ENCODE peak calls at places on chromosomes 5 and 9, in eight cellular contexts. C is HepG2, S is lower lobe of right lung, L is stomach, T is NB4, I is astrocyte of the spinal cord, V is GM12865, W is vagina. B is an unnamed sample.
A peak's percentile ranks its signal among the peaks of the same experiment; 100 is the strongest.

GRCh38 chr5:68277427-68277826 is 61.9 kb downstream of the PIK3R1 start:
- DNase-seq in C (no peak), S (no peak), L (no peak), T (no peak), I (peak; percentile 78), V (no peak), W (no peak), B (no peak)

GRCh38 chr5:96049398-96050272 is 88.0 kb upstream of the ELL2 start:
- DNase-seq in C (no peak), S (peak; percentile 43), L (no peak), T (no peak), I (peak; percentile 68), V (no peak), W (no peak), B (peak; percentile 83)

GRCh38 chr9:631596-631995 is 209.9 kb upstream of the DMRT1 start:
- DNase-seq in C (no peak), S (no peak), L (no peak), T (peak; percentile 98), I (peak; percentile 64), V (no peak), W (no peak), B (peak; percentile 28)

GRCh38 chr9:15453956-15454355 is 31.3 kb downstream of the SNAPC3 start:
- DNase-seq in C (peak; percentile 8), S (no peak), L (no peak), T (no peak), I (no peak), V (no peak), W (no peak), B (no peak)

GRCh38 chr9:133406480-133407307 is 11.1 kb downstream of the REXO4 start:
- DNase-seq in C (peak; percentile 52), S (peak; percentile 85), L (peak; percentile 82), T (peak; percentile 77), I (peak; percentile 71), V (peak; percentile 87), W (no peak), B (peak; percentile 67)

GRCh38 chr9:89179920-89180667 is 1.5 kb upstream of the SHC3 start:
- DNase-seq in C (peak; percentile 82), S (peak; percentile 90), L (peak; percentile 91), T (peak; percentile 96), I (peak; percentile 98), V (peak; percentile 30), W (peak; percentile 93), B (peak; percentile 94)

GRCh38 chr9:129469988-129470316 is 150.9 kb downstream of the C9orf50 start:
- DNase-seq in C (no peak), S (no peak), L (no peak), T (no peak), I (no peak), V (no peak), W (no peak), B (no peak)

GRCh38 chr9:109588415-109588814 is 90.3 kb upstream of the PTPN3 start:
- DNase-seq in C (no peak), S (no peak), L (no peak), T (no peak), I (no peak), V (no peak), W (no peak), B (no peak)

GRCh38 chr5:154058055-154059038 is 19.6 kb downstream of the MFAP3 start:
- DNase-seq in C (no peak), S (no peak), L (peak; percentile 75), T (no peak), I (peak; percentile 23), V (peak; percentile 76), W (no peak), B (no peak)

GRCh38 chr9:79734989-79735779 is 163.4 kb downstream of the TLE4 start:
- DNase-seq in C (no peak), S (no peak), L (no peak), T (no peak), I (no peak), V (no peak), W (no peak), B (peak; percentile 71)

GRCh38 chr5:74810915-74811314 is 43.9 kb downstream of the NSA2 start:
- DNase-seq in C (no peak), S (no peak), L (no peak), T (no peak), I (no peak), V (no peak), W (no peak), B (no peak)

GRCh38 chr5:143094087-143094511 is 309.4 kb downstream of the NR3C1 start:
- DNase-seq in C (no peak), S (no peak), L (no peak), T (no peak), I (peak; percentile 7), V (no peak), W (no peak), B (peak; percentile 16)

GRCh38 chr5:40681351-40682311 is 1.9 kb downstream of the PTGER4 start:
- DNase-seq in C (no peak), S (peak; percentile 82), L (peak; percentile 44), T (peak; percentile 79), I (peak; percentile 42), V (peak; percentile 30), W (no peak), B (peak; percentile 18)

GRCh38 chr5:40679998-40680681 is 425 bp downstream of the PTGER4 start:
- DNase-seq in C (no peak), S (peak; percentile 61), L (no peak), T (peak; percentile 48), I (no peak), V (no peak), W (no peak), B (no peak)

GRCh38 chr5:40680741-40681350 is 1.1 kb downstream of the PTGER4 start:
- DNase-seq in C (no peak), S (peak; percentile 60), L (no peak), T (peak; percentile 55), I (peak; percentile 54), V (peak; percentile 15), W (no peak), B (peak; percentile 22)

GRCh38 chr5:40683351-40683750 is 3.6 kb downstream of the PTGER4 start:
- DNase-seq in C (no peak), S (no peak), L (no peak), T (no peak), I (no peak), V (no peak), W (no peak), B (no peak)

DNA sequence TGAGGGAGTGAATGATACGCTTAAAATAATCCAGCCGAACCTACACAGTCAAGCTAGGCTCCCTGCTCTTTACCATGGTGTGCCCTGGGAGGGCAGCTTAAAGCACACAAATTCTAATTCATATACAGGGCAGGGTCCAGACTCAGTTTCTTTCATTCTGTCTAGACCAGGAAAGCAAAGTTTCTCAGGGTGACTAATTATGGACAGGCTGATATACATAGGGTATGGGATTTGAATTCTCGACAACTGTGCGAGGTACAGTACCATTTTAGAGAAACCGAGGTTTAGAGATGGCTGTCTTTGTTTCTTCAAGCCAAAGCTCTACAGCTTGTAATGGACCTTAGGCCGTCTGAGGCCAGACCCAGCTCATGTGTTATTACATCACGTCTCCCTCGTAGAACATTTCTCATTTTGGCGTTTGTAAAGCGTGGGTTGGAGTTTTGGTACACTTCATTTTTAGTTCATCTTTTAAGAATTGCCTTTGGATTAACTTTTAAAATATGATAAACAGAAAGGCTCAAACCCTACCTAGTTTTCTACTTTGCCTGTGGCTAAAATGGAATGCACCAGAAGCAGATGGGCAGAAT is 2.8 kb downstream of the PTGER4 start:
- DNase-seq in C (no peak), S (peak; percentile 50), L (no peak), T (peak; percentile 39), I (peak; percentile 36), V (no peak), W (no peak), B (peak; percentile 44)
- H3K4me3 ChIP-seq in C (no peak overlapping the region), S (peak overlapping the region; percentile 82), L (peak overlapping the region; percentile 85), T (peak overlapping the region; percentile 62), I (peak overlapping the region; percentile 81), V (no peak overlapping the region), W (peak overlapping the region; percentile 81), B (peak overlapping the region; percentile 75)

GRCh38 chr9:136267261-136268111 is 21.9 kb upstream of the QSOX2 start:
- DNase-seq in C (peak; percentile 54), S (peak; percentile 88), L (peak; percentile 83), T (peak; percentile 79), I (peak; percentile 77), V (peak; percentile 90), W (no peak), B (peak; percentile 80)
- TF ChIP-seq CTCF in C (peak; percentile 71), S (peak; percentile 20), L (no peak), T (peak; percentile 23), I (peak; percentile 44), V (peak; percentile 21), W (no peak), B (peak; percentile 38)

GRCh38 chr9:107465467-107466451 is 23.8 kb downstream of the KLF4 start:
- DNase-seq in C (no peak), S (peak; percentile 83), L (peak; percentile 70), T (peak; percentile 81), I (peak; percentile 53), V (peak; percentile 48), W (no peak), B (peak; percentile 58)
- H3K4me3 ChIP-seq in C (no peak overlapping the region), S (peak overlapping the region; percentile 72), L (peak overlapping the region; percentile 61), T (peak overlapping the region; percentile 34), I (peak overlapping the region; percentile 63), V (peak overlapping the region; percentile 39), W (peak overlapping the region; percentile 60), B (peak overlapping the region; percentile 69)

GRCh38 chr5:127572930-127573329 is 55.5 kb downstream of the PRRC1 start:
- DNase-seq in C (no peak), S (no peak), L (no peak), T (peak; percentile 24), I (no peak), V (peak; percentile 31), W (no peak), B (peak; percentile 6)
- TF ChIP-seq CTCF in C (no peak), S (peak; percentile 11), L (peak; percentile 24), T (peak; percentile 4), I (peak; percentile 32), V (no peak), W (no peak), B (no peak)

B was measured in AG10803.